ENCODE peak calls at places on chromosomes 16 and 17, in five cellular contexts. V is thoracic aorta; P is fibroblast of mammary gland; X is AG09319; O is CD4-positive, alpha-beta T cell. Q is an unnamed sample.

GRCh38 chr16:48628359-48628985 is 18.5 kb upstream of the N4BP1 start:
- DNase-seq in V (no peak), P (no peak), X (no peak), O (no peak), Q (no peak)

GRCh38 chr16:54936979-54937672 is 6.5 kb downstream of the IRX5 start:
- DNase-seq in V (no peak), P (peak), X (no peak), O (no peak), Q (no peak)

GRCh38 chr17:45902892-45903346 is 8.6 kb downstream of the MAPT start:
- DNase-seq in V (no peak), P (no peak), X (no peak), O (no peak), Q (no peak)

GRCh38 chr17:44569459-44569858 is 12.2 kb downstream of the FZD2 start:
- DNase-seq in V (no peak), P (no peak), X (no peak), O (no peak), Q (no peak)

GRCh38 chr17:75338335-75338734 is 49.1 kb upstream of the SLC25A19 start:
- DNase-seq in V (no peak), P (peak), X (no peak), O (no peak), Q (peak)

GRCh38 chr16:5928476-5929055 is 831.0 kb upstream of the EEF2KMT start:
- DNase-seq in V (no peak), P (no peak), X (no peak), O (no peak), Q (no peak)

GRCh38 chr17:13792314-13792713 is 190.6 kb upstream of the HS3ST3A1 start:
- DNase-seq in V (no peak), P (peak), X (no peak), O (no peak), Q (peak)

GRCh38 chr17:2691069-2691871 is 20.3 kb downstream of the CLUH start:
- DNase-seq in V (no peak), P (no peak), X (no peak), O (no peak), Q (no peak)

GRCh38 chr17:41678411-41678906 is 10.2 kb upstream of the EIF1 start:
- DNase-seq in V (no peak), P (no peak), X (no peak), O (no peak), Q (no peak)

GRCh38 chr17:68542698-68543463 is 30.7 kb downstream of the PRKAR1A start:
- DNase-seq in V (no peak), P (no peak), X (no peak), O (no peak), Q (no peak)

GRCh38 chr17:68541816-68542215 is 29.6 kb downstream of the PRKAR1A start:
- DNase-seq in V (no peak), P (no peak), X (no peak), O (no peak), Q (no peak)

GRCh38 chr17:68540981-68541380 is 28.8 kb downstream of the PRKAR1A start:
- DNase-seq in V (no peak), P (no peak), X (no peak), O (no peak), Q (no peak)

GRCh38 chr17:68535903-68536302 is 23.7 kb downstream of the PRKAR1A start:
- DNase-seq in V (no peak), P (no peak), X (no peak), O (no peak), Q (no peak)

DNA sequence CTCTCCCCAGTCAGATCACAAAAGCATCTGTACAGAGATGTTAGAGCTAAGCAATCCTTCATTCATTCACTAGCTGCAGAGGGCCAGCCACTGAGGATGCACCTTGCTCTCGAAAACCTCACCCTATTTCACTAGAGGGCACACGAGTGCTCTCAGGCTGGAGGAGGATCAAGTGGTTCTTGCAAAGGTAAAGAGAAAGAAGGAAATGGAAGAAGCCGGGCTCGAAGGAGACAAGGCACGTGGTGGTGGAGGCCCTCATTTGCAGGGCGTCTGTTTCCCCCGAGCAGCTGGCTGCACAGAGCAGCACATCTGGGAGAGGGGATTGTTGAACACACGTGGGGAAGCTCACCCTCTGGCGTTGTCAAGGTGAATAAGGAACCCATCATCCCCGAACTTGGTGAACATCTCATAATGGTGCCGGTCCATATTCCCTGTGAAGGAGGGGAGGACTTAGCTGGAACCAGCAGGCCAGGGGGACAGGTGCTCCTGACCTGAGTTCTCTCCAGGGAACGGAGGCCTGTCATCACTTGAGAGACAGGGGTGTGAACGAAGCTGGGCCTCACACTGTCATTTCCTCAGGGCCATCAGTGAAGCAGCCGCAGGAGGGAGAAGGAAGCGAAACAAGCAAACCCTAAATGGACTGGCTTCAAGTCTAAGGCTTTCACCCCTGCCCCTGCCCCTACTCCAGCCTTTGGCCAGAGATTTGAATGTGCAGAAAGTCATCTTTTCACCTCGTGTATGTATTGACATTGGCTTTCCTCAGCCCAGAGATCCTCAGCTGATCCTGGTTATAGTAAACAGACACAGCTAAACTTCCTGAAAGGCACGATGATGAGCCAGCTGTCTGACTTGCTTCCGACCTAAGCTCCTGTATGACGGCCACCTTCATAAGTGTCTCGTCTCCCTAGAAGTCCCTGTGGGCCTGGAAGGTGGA is 27.6 kb downstream of the PRKAR1A start:
- DNase-seq in V (no peak), P (peak), X (no peak), O (no peak), Q (no peak)
- TF ChIP-seq CTCF in V (no peak), P (peak), X (peak), O (no peak), Q (peak)

GRCh38 chr17:4583796-4584124 is 569 bp upstream of the SMTNL2 start:
- DNase-seq in V (no peak), P (no peak), X (no peak), O (no peak), Q (no peak)
- TF ChIP-seq CTCF in V (peak), P (peak), X (peak), O (peak), Q (peak)

DNA sequence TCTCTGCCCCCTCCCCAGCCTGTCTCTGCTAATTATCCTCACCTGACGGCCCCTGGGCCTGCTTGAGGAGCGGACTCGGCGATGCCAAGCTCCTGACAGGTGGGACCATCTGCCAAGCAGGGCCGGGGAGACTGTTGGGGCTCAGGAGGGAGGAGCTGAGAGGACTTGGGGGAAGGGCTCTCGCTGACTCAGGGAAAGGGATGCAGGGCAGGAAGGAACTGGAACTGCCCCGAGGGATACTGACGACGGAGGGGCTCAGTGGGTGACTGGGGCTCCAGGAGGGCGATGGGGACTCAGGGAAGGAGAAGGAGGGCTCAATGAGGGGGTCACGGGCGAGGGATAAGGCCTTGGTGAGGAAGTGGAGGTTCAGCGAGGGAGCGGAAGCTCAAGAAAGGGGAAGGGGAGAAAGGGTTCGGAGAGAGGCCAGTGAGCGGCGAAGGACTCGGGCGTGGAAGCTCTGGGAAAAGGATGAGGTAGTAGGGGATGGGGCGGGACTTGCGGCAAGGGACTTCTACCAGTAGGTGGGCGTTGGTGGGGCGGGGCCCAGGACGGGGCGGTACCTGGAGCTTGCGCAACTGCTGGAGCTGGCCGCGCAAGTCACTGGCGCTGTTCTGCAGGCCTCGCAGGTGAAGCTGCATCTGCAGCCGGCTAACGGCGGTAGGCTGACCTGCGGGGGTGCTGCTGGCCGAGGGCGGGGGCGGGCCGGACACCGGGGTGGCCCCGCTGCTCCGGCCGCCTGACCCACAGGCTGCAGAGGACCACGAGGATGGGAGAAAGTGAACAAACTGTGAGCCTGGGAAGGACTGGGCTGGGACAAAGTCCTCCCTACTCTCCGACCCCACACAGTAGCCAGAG is 46.5 kb downstream of the SRCIN1 start:
- DNase-seq in V (no peak), P (peak), X (no peak), O (peak), Q (no peak)
- TF ChIP-seq CTCF in V (no peak), P (no peak), X (no peak), O (peak), Q (no peak)

GRCh38 chr16:70738083-70738977 is 52.5 kb upstream of the MTSS2 start:
- DNase-seq in V (no peak), P (peak), X (peak), O (no peak), Q (no peak)
- TF ChIP-seq CTCF in V (peak), P (peak), X (peak), O (no peak), Q (peak)

GRCh38 chr16:16096161-16096857 is 127.0 kb downstream of the ABCC6 start:
- DNase-seq in V (peak), P (peak), X (no peak), O (no peak), Q (peak)
- TF ChIP-seq CTCF in V (peak), P (peak), X (peak), O (no peak), Q (peak)

DNA sequence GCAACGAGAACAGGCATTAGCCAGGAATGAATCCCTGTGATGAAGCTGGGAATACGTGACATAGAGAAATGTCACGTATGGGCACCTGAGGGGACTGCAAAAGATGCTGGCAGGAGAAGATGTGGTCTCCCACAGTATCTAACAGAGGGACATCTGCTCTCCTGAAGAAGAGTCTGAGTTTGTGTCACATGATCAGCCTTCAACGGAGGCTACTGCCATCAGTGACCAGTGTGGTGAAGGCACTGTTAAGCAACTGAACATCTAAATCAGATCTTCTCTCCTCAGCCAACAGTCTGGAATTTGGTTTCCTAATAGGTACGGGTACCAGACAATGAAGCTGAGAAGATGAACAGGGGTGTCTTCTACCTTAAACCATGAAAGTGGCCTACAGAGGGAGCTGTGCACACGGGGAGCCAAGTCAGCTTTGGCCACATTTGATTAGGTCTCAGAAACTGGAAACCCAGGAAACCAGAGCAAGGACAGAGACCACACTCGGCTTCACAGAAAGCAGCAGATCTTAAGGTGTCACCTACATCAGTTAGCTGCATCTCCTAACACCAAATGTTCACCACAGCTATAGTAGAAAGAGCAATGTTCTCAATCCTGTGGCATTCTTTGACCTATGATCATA is 41.8 kb downstream of the BRD7 start:
- DNase-seq in V (no peak), P (peak), X (no peak), O (peak), Q (no peak)
- TF ChIP-seq CTCF in V (peak), P (peak), X (peak), O (peak), Q (peak)

GRCh38 chr17:17779015-17779611 is 57.7 kb downstream of the SREBF1 start:
- DNase-seq in V (no peak), P (no peak), X (no peak), O (no peak), Q (no peak)

GRCh38 chr17:17781591-17782424 is 55.0 kb downstream of the SREBF1 start:
- DNase-seq in V (no peak), P (peak), X (peak), O (peak), Q (no peak)

GRCh38 chr17:17782425-17783120 is 54.2 kb downstream of the SREBF1 start:
- DNase-seq in V (no peak), P (no peak), X (no peak), O (no peak), Q (no peak)

GRCh38 chr17:17783121-17783824 is 53.5 kb downstream of the SREBF1 start:
- DNase-seq in V (no peak), P (peak), X (no peak), O (peak), Q (no peak)

GRCh38 chr17:17780941-17781590 is 55.7 kb downstream of the SREBF1 start:
- DNase-seq in V (no peak), P (peak), X (no peak), O (no peak), Q (no peak)
- TF ChIP-seq CTCF in V (peak), P (peak), X (no peak), O (no peak), Q (peak)

Q was measured in AG09309.